ENCODE peak calls at places on chromosome 3, in eight cellular contexts. A is B cell, H is lower lobe of right lung, W is fibroblast of pulmonary artery, Z is upper lobe of right lung, B is nephron progenitor cell, R is stomach, F is foreskin fibroblast. T is an unnamed sample.

GRCh38 chr3:134149286-134149685 is 101.4 kb downstream of the RYK start:
- DNase-seq in A (no peak), H (no peak), W (no peak), Z (no peak), B (no peak), R (no peak), F (peak; percentile 21), T (no peak)

GRCh38 chr3:147705626-147706025 is 296.5 kb downstream of the ZIC1 start:
- DNase-seq in A (no peak), H (no peak), W (no peak), Z (no peak), B (no peak), R (no peak), F (no peak), T (no peak)

GRCh38 chr3:141292346-141293058 is 60.9 kb downstream of the PXYLP1 start:
- DNase-seq in A (no peak), H (no peak), W (no peak), Z (no peak), B (no peak), R (no peak), F (no peak), T (no peak)

GRCh38 chr3:43349759-43350158 is 63.4 kb downstream of the SNRK start:
- DNase-seq in A (no peak), H (no peak), W (no peak), Z (no peak), B (no peak), R (no peak), F (no peak), T (no peak)

GRCh38 chr3:33229947-33230346 is 11.3 kb upstream of the SUSD5 start:
- DNase-seq in A (no peak), H (no peak), W (no peak), Z (no peak), B (no peak), R (no peak), F (no peak), T (no peak)

GRCh38 chr3:29440321-29441019 is 159.6 kb downstream of the RBMS3 start:
- DNase-seq in A (no peak), H (no peak), W (no peak), Z (peak; percentile 67), B (peak; percentile 27), R (no peak), F (no peak), T (no peak)

GRCh38 chr3:70824785-70825184 is 512.3 kb upstream of the MDFIC2 start:
- DNase-seq in A (no peak), H (no peak), W (peak; percentile 63), Z (no peak), B (no peak), R (no peak), F (peak; percentile 64), T (no peak)

GRCh38 chr3:136251511-136251910 is 1.4 kb downstream of the PCCB start:
- DNase-seq in A (no peak), H (no peak), W (no peak), Z (no peak), B (no peak), R (no peak), F (no peak), T (no peak)

GRCh38 chr3:100993309-100993708 is at the start of gene ABI3BP:
- DNase-seq in A (no peak), H (peak; percentile 65), W (peak; percentile 86), Z (peak; percentile 70), B (peak; percentile 34), R (peak; percentile 49), F (peak; percentile 90), T (peak; percentile 29)

GRCh38 chr3:171306631-171307030 is 153.6 kb downstream of the TNIK start:
- DNase-seq in A (no peak), H (no peak), W (peak; percentile 95), Z (no peak), B (no peak), R (peak; percentile 30), F (peak; percentile 88), T (no peak)

GRCh38 chr3:134274571-134274970 is 23.9 kb upstream of the RYK start:
- DNase-seq in A (no peak), H (no peak), W (no peak), Z (no peak), B (no peak), R (no peak), F (no peak), T (no peak)

GRCh38 chr3:194272221-194272620 is 78.9 kb downstream of the CPN2 start:
- DNase-seq in A (no peak), H (peak; percentile 42), W (no peak), Z (peak; percentile 50), B (no peak), R (no peak), F (no peak), T (peak; percentile 17)

DNA sequence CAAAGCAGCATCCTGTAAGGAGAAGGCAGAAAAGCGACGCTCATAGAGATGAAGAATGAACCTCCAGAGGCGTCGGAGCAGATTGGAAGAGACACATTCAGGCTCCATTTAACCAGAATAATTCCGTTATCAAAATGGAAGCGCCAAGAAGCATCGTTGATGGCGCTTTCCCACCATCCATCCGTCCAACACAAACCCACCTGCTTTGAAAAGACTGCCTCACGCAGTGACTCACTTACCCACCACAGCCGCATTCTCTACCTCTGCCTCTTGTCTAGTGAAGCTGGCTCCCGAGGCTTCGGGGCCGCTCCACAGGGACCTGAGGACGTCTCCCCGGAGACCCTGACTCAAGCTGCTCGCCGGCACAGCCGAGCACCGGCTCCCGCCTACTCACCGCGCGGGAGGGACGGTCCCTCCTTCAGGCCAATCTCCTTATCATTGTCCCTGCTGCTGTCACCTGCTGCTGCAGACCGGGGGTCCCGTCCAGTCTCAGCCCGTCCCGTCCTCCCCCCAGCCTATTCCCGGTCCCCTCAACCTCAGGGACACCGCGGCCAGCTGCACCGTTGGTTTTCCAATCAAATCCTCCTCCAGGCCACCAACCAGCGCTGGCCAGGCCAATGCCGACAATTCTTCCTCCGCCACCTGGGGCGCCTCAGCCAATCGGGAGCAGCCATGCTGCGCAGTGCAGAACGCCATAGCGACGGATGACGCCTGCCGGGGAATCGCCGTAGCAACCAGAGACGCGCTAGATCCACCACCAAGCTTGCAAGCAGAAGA is at the start of gene NEK10:
- DNase-seq in A (peak; percentile 88), H (peak; percentile 94), W (peak; percentile 93), Z (peak; percentile 95), B (peak; percentile 92), R (peak; percentile 94), F (peak; percentile 93), T (peak; percentile 92)
- TF ChIP-seq CTCF in A (no peak), H (peak; percentile 14), W (no peak), Z (no peak), B (no peak), R (no peak), F (no peak), T (no peak)

DNA sequence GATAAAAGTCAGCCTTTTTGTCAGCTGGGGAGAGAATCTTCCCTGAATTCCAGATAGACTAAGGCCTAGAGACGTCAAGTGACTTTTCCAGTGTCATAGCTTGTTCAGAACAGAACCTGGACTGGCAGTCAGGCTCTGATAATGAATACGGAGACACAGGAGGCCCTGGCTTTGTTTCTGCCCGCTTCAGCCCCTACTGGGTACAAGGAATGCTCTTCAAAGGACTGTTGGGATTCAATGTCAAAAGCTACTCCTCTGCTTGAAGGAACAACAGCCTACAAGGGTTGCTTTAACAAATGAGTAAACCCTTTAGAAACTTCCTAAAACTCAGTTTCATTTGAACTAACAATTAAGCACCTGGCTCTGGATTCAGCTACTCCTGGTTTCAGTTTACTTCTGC is 412.3 kb downstream of the OXSM start:
- DNase-seq in A (no peak), H (no peak), W (no peak), Z (no peak), B (no peak), R (no peak), F (no peak), T (no peak)
- TF ChIP-seq CTCF in A (no peak), H (no peak), W (no peak), Z (no peak), B (no peak), R (no peak), F (no peak), T (no peak)

DNA sequence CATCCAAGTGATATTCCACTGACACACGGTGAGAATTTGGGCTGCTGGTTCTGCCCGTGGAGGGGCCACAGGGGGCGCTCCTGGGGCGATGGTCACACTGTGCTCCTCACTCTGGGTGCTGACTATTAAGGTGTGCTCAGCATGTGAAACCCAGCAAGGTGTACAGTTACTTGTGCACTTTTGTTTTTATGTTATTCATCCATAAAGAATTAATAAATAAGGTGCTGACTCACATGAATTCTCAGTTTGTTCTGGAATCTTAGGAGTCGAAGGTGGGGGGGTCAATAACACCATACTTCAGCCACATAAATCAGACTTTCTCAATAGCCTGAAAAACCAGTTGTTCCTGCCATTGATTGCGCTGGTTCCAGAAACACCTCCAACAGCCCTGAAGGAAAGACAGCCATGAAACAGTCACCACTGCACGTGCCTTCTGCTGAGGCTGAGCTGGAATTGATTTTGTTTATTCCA is 53.5 kb upstream of the SPATA12 start:
- DNase-seq in A (no peak), H (peak; percentile 28), W (peak; percentile 30), Z (no peak), B (peak; percentile 36), R (peak; percentile 60), F (peak; percentile 50), T (no peak)
- TF ChIP-seq CTCF in A (no peak), H (peak; percentile 20), W (peak; percentile 33), Z (no peak), B (peak; percentile 33), R (no peak), F (peak; percentile 27), T (peak; percentile 26)

DNA sequence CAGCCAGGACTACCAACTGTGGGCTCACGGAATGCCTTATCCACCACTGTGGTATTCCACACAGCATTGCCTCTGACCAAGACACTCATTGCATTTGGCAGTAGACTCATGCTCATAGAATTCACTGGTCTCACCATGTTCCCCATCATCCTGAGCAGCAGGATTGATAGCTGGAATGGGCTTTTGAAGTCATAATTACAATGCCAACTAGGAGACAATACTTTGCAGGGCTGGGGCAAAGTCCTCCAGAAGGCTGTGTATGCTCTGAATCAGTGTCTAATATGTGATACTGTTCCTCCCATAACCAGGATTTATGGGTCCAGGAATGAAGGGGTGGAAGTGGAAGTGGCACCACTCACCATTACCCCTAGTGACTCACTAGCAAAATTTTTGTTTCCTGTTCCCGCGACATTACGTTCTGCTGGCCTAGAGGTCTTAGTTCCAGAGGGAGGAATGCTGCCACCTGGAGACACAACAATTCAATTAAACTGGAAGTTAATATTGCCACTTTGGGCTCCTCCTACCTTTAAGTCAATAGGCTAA is 58.6 kb upstream of the CCDC80 start:
- DNase-seq in A (no peak), H (no peak), W (peak; percentile 48), Z (no peak), B (no peak), R (no peak), F (peak; percentile 81), T (no peak)
- TF ChIP-seq CTCF in A (no peak), H (no peak), W (peak; percentile 10), Z (peak; percentile 13), B (no peak), R (no peak), F (no peak), T (no peak)

T was measured in mesothelial cell of epicardium.